ENCODE peak calls at places on chromosomes 2 and 18, in eight cellular contexts. N is memory B cell; T is stimulated activated CD4-positive, alpha-beta T cell treated with anti-CD3 and anti-CD28 coated beads, Interleukin-12 subunit alpha, Interleukin-12 subunit beta, amount 100 ng/mL, for 4 hours; R is GM23338; E is NCI-H460; Y is activated CD4-positive, alpha-beta T cell treated with anti-CD3 and anti-CD28 coated beads, Interleukin-2, amount 50 U/mL, for 4 hours; H is occipital lobe; F is NCI-H446. O is an unnamed sample.

GRCh38 chr18:2893676-2894075 is 46.9 kb downstream of the EMILIN2 start:
- DNase-seq in H (no peak), E (no peak), F (no peak), Y (no peak), R (no peak), N (no peak), T (no peak), O (no peak)

GRCh38 chr2:224885295-224885694 is 157.0 kb downstream of the DOCK10 start:
- DNase-seq in H (no peak), R (no peak), F (no peak), T (no peak), N (no peak), E (no peak), Y (no peak), O (no peak)

GRCh38 chr2:19843992-19844515 is 57.7 kb downstream of the TTC32 start:
- DNase-seq in Y (no peak), H (no peak), F (no peak), R (no peak), N (no peak), T (no peak), E (no peak), O (no peak)

GRCh38 chr2:128037624-128038023 is 9.8 kb upstream of the SAP130 start:
- DNase-seq in E (no peak), T (no peak), R (peak), H (no peak), N (no peak), Y (no peak), F (no peak), O (no peak)

GRCh38 chr2:105134076-105134475 is 96.2 kb downstream of the MRPS9 start:
- DNase-seq in F (no peak), E (no peak), Y (no peak), H (no peak), N (no peak), T (no peak), R (no peak), O (no peak)

GRCh38 chr2:45699032-45699658 is 47.7 kb downstream of the PRKCE start:
- DNase-seq in E (no peak), H (no peak), N (no peak), Y (no peak), F (no peak), T (no peak), R (no peak), O (peak)

GRCh38 chr2:64675860-64676259 is 22.1 kb upstream of the SERTAD2 start:
- DNase-seq in F (no peak), H (peak), N (no peak), E (no peak), R (no peak), Y (peak), T (peak), O (peak)

GRCh38 chr2:177169810-177170514 is 42.6 kb upstream of the HNRNPA3 start:
- DNase-seq in E (no peak), N (no peak), H (no peak), F (peak), T (no peak), Y (no peak), R (no peak), O (no peak)

GRCh38 chr2:20599001-20599600 is 51.8 kb downstream of the HS1BP3 start:
- DNase-seq in T (no peak), N (no peak), Y (no peak), E (no peak), F (no peak), H (peak), R (no peak), O (no peak)

GRCh38 chr2:203175371-203175770 is 63.4 kb upstream of the CYP20A1 start:
- DNase-seq in T (no peak), N (no peak), F (no peak), E (no peak), Y (no peak), H (no peak), R (no peak), O (no peak)

GRCh38 chr18:48294894-48295585 is 114.1 kb downstream of the ZBTB7C start:
- DNase-seq in R (peak), F (no peak), T (no peak), N (no peak), H (no peak), E (no peak), Y (no peak), O (no peak)